ENCODE peak calls at places on chromosomes 4 and X, in six cellular contexts. W, O, I, S, L and G are unnamed samples.

GRCh38 chr4:24226018-24226417 is 336.2 kb upstream of the PPARGC1A start:
- DNase-seq in W (no peak), L (no peak), O (no peak), S (peak), I (no peak), G (no peak)

GRCh38 chrX:39652336-39652735 is 445.4 kb downstream of the BCOR start:
- DNase-seq in I (peak), S (no peak), W (no peak), O (peak), L (peak), G (no peak)

GRCh38 chr4:164997941-164998340 is 20.5 kb upstream of the TRIM61 start:
- DNase-seq in L (peak), I (no peak), W (no peak), O (no peak), S (no peak), G (no peak)

GRCh38 chrX:99603076-99603814 is 806.8 kb downstream of the PCDH19 start:
- DNase-seq in O (no peak), L (no peak), I (no peak), W (no peak), S (no peak), G (no peak)

GRCh38 chr4:53118676-53119075 is 247.2 kb downstream of the SCFD2 start:
- DNase-seq in O (no peak), W (no peak), S (no peak), L (no peak), I (no peak), G (no peak)

GRCh38 chr4:1523033-1523432 is 116.8 kb upstream of the NKX1-1 start:
- DNase-seq in L (no peak), S (no peak), O (no peak), I (no peak), W (no peak), G (no peak)

GRCh38 chr4:89078300-89078699 is 21.3 kb upstream of the FAM13A start:
- DNase-seq in S (no peak), L (no peak), W (no peak), I (no peak), O (no peak), G (no peak)

GRCh38 chrX:53049127-53049517 is 533 bp downstream of the GPR173 start:
- DNase-seq in L (no peak), O (no peak), I (no peak), W (no peak), S (no peak), G (no peak)

GRCh38 chr4:164959896-164960295 is 17.6 kb downstream of the TRIM61 start:
- DNase-seq in W (no peak), O (no peak), I (peak), L (no peak), S (peak), G (peak)

GRCh38 chr4:182969651-182970279 is 52.6 kb upstream of the DCTD start:
- DNase-seq in I (no peak), S (no peak), W (no peak), O (no peak), L (peak), G (no peak)

GRCh38 chr4:118989098-118990080 is 100.7 kb downstream of the SYNPO2 start:
- DNase-seq in W (peak), S (peak), O (no peak), I (peak), L (no peak), G (peak)

GRCh38 chr4:2647403-2648158 is 108.6 kb downstream of the TNIP2 start:
- DNase-seq in O (no peak), L (peak), I (no peak), S (no peak), W (no peak), G (no peak)

GRCh38 chrX:51568586-51568985 is 50.1 kb downstream of the CENPVL3 start:
- DNase-seq in I (peak), S (peak), O (no peak), L (no peak), W (peak), G (peak)

GRCh38 chrX:132612990-132613564 is 124.2 kb upstream of the MBNL3 start:
- DNase-seq in O (peak), W (peak), S (peak), L (peak), I (peak), G (peak)

GRCh38 chr4:54017308-54017707 is 47.1 kb downstream of the CHIC2 start:
- DNase-seq in O (no peak), L (no peak), I (no peak), W (no peak), S (no peak), G (no peak)

GRCh38 chr4:183987529-183987946 is 82.4 kb downstream of the STOX2 start:
- DNase-seq in S (peak), I (peak), L (peak), O (peak), W (no peak), G (peak)

GRCh38 chr4:53478671-53479456 is 101.4 kb downstream of the FIP1L1 start:
- DNase-seq in W (peak), O (no peak), L (no peak), S (peak), I (peak), G (peak)

GRCh38 chr4:62640296-62640695 is 1440.2 kb downstream of the ADGRL3 start:
- DNase-seq in L (no peak), O (no peak), I (no peak), S (peak), W (no peak), G (peak)

GRCh38 chr4:54961357-54961975 is 163.9 kb downstream of the KDR start:
- DNase-seq in I (peak), O (no peak), S (peak), W (peak), L (peak), G (peak)

GRCh38 chr4:3462790-3463415 is at the start of gene DOK7:
- DNase-seq in L (no peak), S (no peak), O (peak), I (no peak), W (no peak), G (no peak)

GRCh38 chrX:48992341-48992740 is 9.7 kb downstream of the GRIPAP1 start:
- DNase-seq in O (no peak), S (no peak), W (no peak), I (no peak), L (no peak), G (no peak)

GRCh38 chr4:156977435-156978160 is 6.0 kb upstream of the PDGFC start:
- DNase-seq in L (no peak), O (no peak), I (peak), W (no peak), S (peak), G (peak)

GRCh38 chr4:108690738-108691137 is 40.3 kb downstream of the OSTC start:
- DNase-seq in L (no peak), W (no peak), S (no peak), O (no peak), I (no peak), G (peak)

GRCh38 chr4:6200011-6200921 is at the start of gene JAKMIP1:
- DNase-seq in I (peak), S (no peak), O (peak), L (peak), W (no peak), G (peak)

GRCh38 chr4:121177238-121178137 is 13.4 kb upstream of the TNIP3 start:
- DNase-seq in L (no peak), S (no peak), I (no peak), O (no peak), W (no peak), G (no peak)

GRCh38 chr4:105808030-105808429 is 87.2 kb upstream of the NPNT start:
- DNase-seq in I (no peak), W (no peak), O (no peak), S (no peak), L (no peak), G (no peak)

GRCh38 chr4:77163636-77164035 is 6.6 kb downstream of the CCNG2 start:
- DNase-seq in L (no peak), O (no peak), S (no peak), W (no peak), I (no peak), G (no peak)

GRCh38 chrX:124145749-124146148 is 184.2 kb downstream of the STAG2 start:
- DNase-seq in L (no peak), W (no peak), I (no peak), O (no peak), S (no peak), G (no peak)

GRCh38 chr4:125547842-125548241 is 233.1 kb downstream of the FAT4 start:
- DNase-seq in S (no peak), I (peak), O (no peak), L (no peak), W (no peak), G (peak)

GRCh38 chr4:165217325-165217724 is 10.0 kb downstream of the KLHL2 start:
- DNase-seq in I (no peak), S (no peak), O (no peak), W (no peak), L (no peak), G (no peak)

GRCh38 chrX:74421181-74422028 is at the start of gene SLC16A2:
- DNase-seq in O (peak), I (peak), L (peak), W (peak), S (peak), G (peak)

GRCh38 chr4:56859841-56860240 is 38.3 kb upstream of the SPINK2 start:
- DNase-seq in O (no peak), S (no peak), L (no peak), W (no peak), I (no peak), G (no peak)